ENCODE peak calls at places on chromosomes 6 and 20, in nine cellular contexts. Q is nephron progenitor cell; S is HAP-1; X is activated gamma-delta T cell treated with anti-CD3 and anti-CD28 coated beads, Interleukin-2, amount 50 U/mL, for 16 hours; F is retina; A is GM12878; N is naive thymus-derived CD8-positive, alpha-beta T cell; P is caudate nucleus; O is cardiac fibroblast. C is an unnamed sample.

GRCh38 chr6:109455161-109455501 is 441 bp downstream of the MICAL1 start:
- DNase-seq in A (no peak), F (no peak), S (peak), N (no peak), O (no peak), P (peak), X (peak), Q (peak), C (peak)

GRCh38 chr20:57647933-57648785 is 27.9 kb upstream of the ZBP1 start:
- DNase-seq in N (no peak), O (no peak), S (no peak), A (no peak), F (peak), X (no peak), P (peak), Q (no peak), C (no peak)

GRCh38 chr6:147546501-147547368 is 38.2 kb downstream of the SAMD5 start:
- DNase-seq in A (no peak), P (no peak), S (no peak), X (no peak), O (no peak), N (no peak), F (no peak), Q (no peak), C (no peak)

GRCh38 chr20:6630494-6630893 is 137.0 kb upstream of the BMP2 start:
- DNase-seq in F (no peak), O (no peak), A (no peak), X (no peak), Q (no peak), S (no peak), N (no peak), P (no peak), C (no peak)

GRCh38 chr20:62792940-62793756 is 3.1 kb upstream of the MRGBP start:
- DNase-seq in N (no peak), F (no peak), A (no peak), Q (no peak), S (no peak), P (no peak), O (no peak), X (no peak), C (no peak)

GRCh38 chr6:39254999-39255535 is 25.8 kb upstream of the KCNK5 start:
- DNase-seq in A (no peak), S (no peak), F (no peak), O (no peak), X (no peak), N (no peak), Q (no peak), P (no peak), C (no peak)

GRCh38 chr6:43076093-43076927 is at the start of gene PTK7:
- DNase-seq in X (no peak), Q (peak), P (no peak), A (no peak), F (peak), N (peak), O (peak), S (peak), C (peak)

GRCh38 chr6:14856177-14856576 is 389.7 kb upstream of the JARID2 start:
- DNase-seq in N (no peak), Q (no peak), P (no peak), O (peak), F (no peak), A (no peak), S (no peak), X (no peak), C (no peak)

GRCh38 chr20:57618091-57618765 is 2.0 kb downstream of the ZBP1 start:
- DNase-seq in F (no peak), Q (no peak), X (no peak), O (no peak), N (no peak), S (no peak), P (no peak), A (no peak), C (no peak)

GRCh38 chr6:128000363-128000762 is 99.5 kb upstream of the THEMIS start:
- DNase-seq in N (no peak), O (peak), A (no peak), Q (no peak), F (no peak), X (no peak), S (no peak), P (no peak), C (no peak)

GRCh38 chr6:16769986-16770376 is 8.7 kb upstream of the ATXN1 start:
- DNase-seq in S (no peak), O (peak), X (no peak), P (no peak), F (no peak), A (no peak), N (no peak), Q (no peak), C (no peak)

GRCh38 chr6:71181565-71181964 is 107.0 kb upstream of the OGFRL1 start:
- DNase-seq in S (no peak), A (no peak), X (no peak), O (peak), Q (no peak), N (no peak), P (no peak), F (no peak), C (peak)

GRCh38 chr6:30047220-30047619 is 13.8 kb upstream of the POLR1H start:
- DNase-seq in Q (no peak), S (no peak), N (no peak), F (no peak), A (no peak), O (no peak), X (no peak), P (no peak), C (no peak)

GRCh38 chr6:105573138-105573537 is 170.3 kb upstream of the PREP start:
- DNase-seq in F (no peak), N (no peak), Q (no peak), X (no peak), A (no peak), S (no peak), P (no peak), O (no peak), C (no peak)

C was measured in WTC11.